ENCODE peak calls at places on chromosomes 1 and 21, in four cellular contexts. V, I, A and Z are unnamed samples.

GRCh38 chr1:58395355-58395754 is 151.2 kb downstream of the OMA1 start:
- DNase-seq in V (peak; percentile 94), I (peak; percentile 4), A (peak; percentile 90), Z (no peak)

GRCh38 chr1:64686828-64687724 is 57.8 kb upstream of the RAVER2 start:
- DNase-seq in I (peak; percentile 46), A (peak; percentile 74), V (peak; percentile 81), Z (no peak)

GRCh38 chr1:21871943-21872342 is 59.9 kb downstream of the LDLRAD2 start:
- DNase-seq in A (no peak), I (no peak), V (no peak), Z (no peak)

GRCh38 chr1:84208935-84209334 is 64.9 kb downstream of the PRKACB start:
- DNase-seq in I (no peak), A (no peak), V (no peak), Z (no peak)

GRCh38 chr1:62707746-62708123 is 19.5 kb upstream of the DOCK7 start:
- DNase-seq in V (no peak), I (no peak), A (no peak), Z (no peak)

GRCh38 chr1:16396591-16396990 is 29.5 kb downstream of the SZRD1 start:
- DNase-seq in I (no peak), V (no peak), A (peak; percentile 92), Z (no peak)

GRCh38 chr1:116311756-116312691 is 61.0 kb upstream of the ATP1A1 start:
- DNase-seq in I (no peak), A (no peak), V (no peak), Z (no peak)

GRCh38 chr1:219544163-219544846 is 68.6 kb downstream of the ZC3H11B start:
- DNase-seq in I (no peak), V (no peak), A (peak; percentile 9), Z (no peak)

GRCh38 chr1:245810181-245810727 is 655.5 kb downstream of the KIF26B start:
- DNase-seq in A (no peak), I (no peak), V (no peak), Z (no peak)

GRCh38 chr1:215835951-215836350 is 268.8 kb downstream of the KCTD3 start:
- DNase-seq in V (no peak), A (peak; percentile 83), I (no peak), Z (no peak)

GRCh38 chr21:45142469-45142868 is 68.1 kb downstream of the ADARB1 start:
- DNase-seq in A (peak; percentile 86), V (peak; percentile 11), I (no peak), Z (no peak)

GRCh38 chr1:158458263-158458662 is 3.4 kb upstream of the OR10K1 start:
- DNase-seq in I (no peak), A (no peak), V (no peak), Z (no peak)

DNA sequence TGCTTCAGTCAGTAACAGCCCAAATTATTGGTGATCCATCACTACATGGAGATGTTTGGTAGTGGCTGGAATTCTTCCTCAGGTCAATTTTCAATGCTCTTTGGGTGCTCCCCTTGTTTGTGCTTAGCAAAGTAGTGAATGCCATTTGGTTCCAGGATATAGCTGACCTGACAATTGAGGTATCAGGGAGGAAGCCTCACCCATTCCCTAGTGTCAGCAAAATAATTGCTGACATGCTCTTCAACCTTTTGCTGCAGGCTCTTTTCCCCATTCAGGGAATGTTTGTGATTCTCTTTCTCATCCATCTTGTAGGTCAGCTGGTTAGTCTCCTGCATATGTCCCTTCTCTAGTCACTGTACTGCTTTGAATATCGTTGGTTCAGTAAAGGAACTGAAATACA is 7.1 kb upstream of the OR10K1 start:
- DNase-seq in A (no peak), I (no peak), V (no peak), Z (no peak)
- H3K9me3 ChIP-seq in A (no peaks in the 10 kb centered on the region), I (no peaks in the 10 kb centered on the region), V (no peaks in the 10 kb centered on the region), Z (no peaks in the 10 kb centered on the region)

GRCh38 chr1:2810281-2810680 is 8.8 kb upstream of the TTC34 start:
- DNase-seq in V (no peak), I (no peak), A (no peak), Z (no peak)

GRCh38 chr1:2809656-2810055 is 8.2 kb upstream of the TTC34 start:
- DNase-seq in A (no peak), I (no peak), V (no peak), Z (no peak)

GRCh38 chr1:2811526-2811905 is 10.0 kb upstream of the TTC34 start:
- DNase-seq in V (no peak), A (no peak), I (no peak), Z (no peak)

GRCh38 chr1:2812136-2812535 is 10.6 kb upstream of the TTC34 start:
- DNase-seq in A (no peak), I (no peak), V (no peak), Z (no peak)

GRCh38 chr1:2810899-2811525 is 9.5 kb upstream of the TTC34 start:
- DNase-seq in I (no peak), V (no peak), A (no peak), Z (no peak)
- H3K9me3 ChIP-seq in I (no peaks in the 10 kb centered on the region), V (peaks cover 8% of the 10 kb centered on the region), A (no peaks in the 10 kb centered on the region), Z (no peaks in the 10 kb centered on the region)

GRCh38 chr1:228242313-228242864 is 34.5 kb downstream of the OBSCN start:
- DNase-seq in I (no peak), V (no peak), A (no peak), Z (no peak)
- H3K9me3 ChIP-seq in I (peaks cover 76% of the 10 kb centered on the region), V (peaks cover 71% of the 10 kb centered on the region), A (no peaks in the 10 kb centered on the region), Z (peaks cover 9% of the 10 kb centered on the region)

GRCh38 chr1:118371612-118372011 is 186.6 kb upstream of the SPAG17 start:
- DNase-seq in V (no peak), A (no peak), I (no peak), Z (no peak)
- H3K9me3 ChIP-seq in V (peaks cover 12% of the 10 kb centered on the region), A (peaks cover 5% of the 10 kb centered on the region), I (no peaks in the 10 kb centered on the region), Z (no peaks in the 10 kb centered on the region)

GRCh38 chr1:48187969-48188563 is 34.5 kb upstream of the SLC5A9 start:
- DNase-seq in V (no peak), A (no peak), I (no peak), Z (no peak)
- H3K9me3 ChIP-seq in V (peaks cover 25% of the 10 kb centered on the region), A (no peaks in the 10 kb centered on the region), I (no peaks in the 10 kb centered on the region), Z (no peaks in the 10 kb centered on the region)

GRCh38 chr1:248196965-248197364 is at the start of gene OR2M3:
- DNase-seq in V (no peak), I (no peak), A (no peak), Z (no peak)

DNA sequence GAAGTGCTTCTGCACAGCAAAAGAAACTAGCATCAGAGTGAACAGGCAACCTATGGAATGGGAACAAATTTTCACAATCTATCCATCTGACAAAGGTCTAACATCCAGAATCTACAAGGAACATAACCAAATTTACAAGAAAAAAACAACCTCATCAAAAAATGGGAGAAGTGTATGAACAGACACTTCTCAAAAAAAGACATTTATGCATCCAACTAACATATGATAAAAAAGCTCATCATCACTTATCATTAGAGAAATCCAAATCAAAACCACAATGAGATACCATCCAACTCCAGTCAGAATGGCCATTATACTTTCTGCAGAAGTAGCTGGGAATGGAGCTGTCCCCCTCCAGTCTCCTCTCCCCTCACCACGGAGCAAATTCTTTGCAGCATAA is 2.9 kb upstream of the OR2M3 start:
- DNase-seq in V (no peak), A (no peak), I (no peak), Z (no peak)
- H3K9me3 ChIP-seq in V (peaks cover 8% of the 10 kb centered on the region), A (no peaks in the 10 kb centered on the region), I (no peaks in the 10 kb centered on the region), Z (no peaks in the 10 kb centered on the region)

DNA sequence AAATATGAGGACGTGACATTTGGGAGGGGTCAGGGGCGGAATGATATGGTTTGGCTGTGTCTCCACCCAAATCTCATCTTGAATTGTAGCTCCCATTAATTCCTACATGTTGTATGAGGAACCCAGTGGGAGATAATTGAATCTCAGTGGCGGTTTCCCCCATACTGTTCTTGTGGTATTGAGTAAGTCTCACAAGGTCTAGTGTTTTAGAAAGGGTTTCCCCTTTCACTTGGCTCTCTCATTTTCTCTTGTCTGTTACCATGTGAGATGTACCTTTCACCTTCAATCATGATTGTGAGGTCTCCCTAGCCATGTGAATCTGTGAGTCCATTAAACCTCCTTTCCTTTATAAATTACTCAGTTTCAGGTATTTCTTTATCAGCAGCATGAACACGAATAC is 663.6 kb upstream of the CHRM3 start:
- DNase-seq in A (no peak), I (no peak), V (no peak), Z (no peak)
- H3K9me3 ChIP-seq in A (no peaks in the 10 kb centered on the region), I (peaks cover 2% of the 10 kb centered on the region), V (no peaks in the 10 kb centered on the region), Z (no peaks in the 10 kb centered on the region)